ENCODE peak calls at places on chromosome 15, in four cellular contexts. One of them, this sample, is unnamed.

GRCh38 chr15:69754313-69754712 is 301.7 kb downstream of the RPLP1 start:
- DNase-seq in HepG2: no peak
- DNase-seq in H1: no peak
- DNase-seq in K562: no peak
- DNase-seq in this sample: no peak

GRCh38 chr15:101795455-101795854 is 7.9 kb upstream of the OR4F6 start:
- DNase-seq in HepG2: no peak
- DNase-seq in H1: no peak
- DNase-seq in K562: no peak
- DNase-seq in this sample: no peak

GRCh38 chr15:60535743-60536142 is 56.8 kb upstream of the ICE2 start:
- DNase-seq in HepG2: no peak
- DNase-seq in K562: no peak
- DNase-seq in H1: no peak
- DNase-seq in this sample: no peak

GRCh38 chr15:97078556-97078955 is 748.1 kb downstream of the NR2F2 start:
- DNase-seq in HepG2: no peak
- DNase-seq in H1: no peak
- DNase-seq in K562: no peak
- DNase-seq in this sample: no peak

GRCh38 chr15:62392411-62392810 is 227.3 kb upstream of the C2CD4B start:
- DNase-seq in K562: no peak
- DNase-seq in HepG2: peak
- DNase-seq in H1: no peak
- DNase-seq in this sample: no peak

GRCh38 chr15:98946301-98947255 is 61.0 kb downstream of the PGPEP1L start:
- DNase-seq in K562: no peak
- DNase-seq in HepG2: no peak
- DNase-seq in H1: no peak
- DNase-seq in this sample: no peak

GRCh38 chr15:74438696-74439316 is 5.0 kb upstream of the SEMA7A start:
- DNase-seq in K562: peak
- DNase-seq in HepG2: peak
- DNase-seq in H1: no peak
- DNase-seq in this sample: no peak

GRCh38 chr15:39530446-39531342 is 50.2 kb upstream of the THBS1 start:
- DNase-seq in HepG2: no peak
- DNase-seq in K562: no peak
- DNase-seq in H1: peak
- DNase-seq in this sample: no peak

GRCh38 chr15:43901485-43901884 is 74.7 kb downstream of the WDR76 start:
- DNase-seq in H1: no peak
- DNase-seq in HepG2: no peak
- DNase-seq in K562: no peak
- DNase-seq in this sample: no peak

GRCh38 chr15:81410318-81410753 is 36.3 kb upstream of the TMC3 start:
- DNase-seq in H1: peak
- DNase-seq in K562: no peak
- DNase-seq in HepG2: peak
- DNase-seq in this sample: no peak

GRCh38 chr15:56038015-56038414 is 44.6 kb upstream of the NEDD4 start:
- DNase-seq in K562: no peak
- DNase-seq in H1: no peak
- DNase-seq in HepG2: no peak
- DNase-seq in this sample: no peak

GRCh38 chr15:60973637-60974415 is 255.3 kb downstream of the RORA start:
- DNase-seq in K562: no peak
- DNase-seq in H1: no peak
- DNase-seq in HepG2: no peak
- DNase-seq in this sample: no peak

GRCh38 chr15:48617619-48618018 is 27.9 kb downstream of the FBN1 start:
- DNase-seq in HepG2: no peak
- DNase-seq in H1: no peak
- DNase-seq in K562: no peak
- DNase-seq in this sample: no peak

GRCh38 chr15:51281368-51281967 is 56.9 kb downstream of the CYP19A1 start:
- DNase-seq in H1: no peak
- DNase-seq in HepG2: peak
- DNase-seq in K562: peak
- DNase-seq in this sample: peak

GRCh38 chr15:51234181-51234927 is 104.0 kb downstream of the CYP19A1 start:
- DNase-seq in H1: no peak
- DNase-seq in HepG2: no peak
- DNase-seq in K562: no peak
- DNase-seq in this sample: no peak

GRCh38 chr15:68576253-68577236 is 2.2 kb upstream of the CORO2B start:
- DNase-seq in HepG2: no peak
- DNase-seq in K562: no peak
- DNase-seq in H1: no peak
- DNase-seq in this sample: no peak

GRCh38 chr15:37289109-37289765 is 188.9 kb upstream of the MEIS2 start:
- DNase-seq in HepG2: peak
- DNase-seq in K562: no peak
- DNase-seq in H1: no peak
- DNase-seq in this sample: no peak

GRCh38 chr15:59150185-59150584 is 45.2 kb downstream of the CCNB2 start:
- DNase-seq in H1: no peak
- DNase-seq in HepG2: no peak
- DNase-seq in K562: no peak
- DNase-seq in this sample: no peak

GRCh38 chr15:33915571-33916407 is 52.5 kb upstream of the CHRM5 start:
- DNase-seq in K562: peak
- DNase-seq in HepG2: peak
- DNase-seq in H1: no peak
- DNase-seq in this sample: no peak

GRCh38 chr15:78540955-78541743 is 905 bp downstream of the PSMA4 start:
- DNase-seq in K562: no peak
- DNase-seq in HepG2: no peak
- DNase-seq in H1: no peak
- DNase-seq in this sample: no peak

GRCh38 chr15:44788748-44789147 is 52.4 kb downstream of the TRIM69 start:
- DNase-seq in H1: no peak
- DNase-seq in HepG2: no peak
- DNase-seq in K562: no peak
- DNase-seq in this sample: no peak

GRCh38 chr15:39720721-39721611 is 61.7 kb downstream of the FSIP1 start:
- DNase-seq in HepG2: no peak
- DNase-seq in K562: no peak
- DNase-seq in H1: no peak
- DNase-seq in this sample: no peak

GRCh38 chr15:73857193-73857920 is 16.0 kb upstream of the TBC1D21 start:
- DNase-seq in H1: no peak
- DNase-seq in HepG2: no peak
- DNase-seq in K562: no peak
- DNase-seq in this sample: no peak

GRCh38 chr15:50907866-50908208 is 646 bp upstream of the AP4E1 start:
- DNase-seq in K562: no peak
- DNase-seq in HepG2: peak
- DNase-seq in H1: no peak
- DNase-seq in this sample: no peak

GRCh38 chr15:92616621-92617179 is 38.9 kb downstream of the FAM174B start:
- DNase-seq in K562: peak
- DNase-seq in HepG2: no peak
- DNase-seq in H1: no peak
- DNase-seq in this sample: no peak

GRCh38 chr15:92614791-92615785 is 40.5 kb downstream of the FAM174B start:
- DNase-seq in H1: no peak
- DNase-seq in HepG2: no peak
- DNase-seq in K562: no peak
- DNase-seq in this sample: no peak

GRCh38 chr15:92619380-92620101 is 36.0 kb downstream of the FAM174B start:
- DNase-seq in H1: no peak
- DNase-seq in K562: no peak
- DNase-seq in HepG2: no peak
- DNase-seq in this sample: no peak

GRCh38 chr15:92618121-92618520 is 37.5 kb downstream of the FAM174B start:
- DNase-seq in H1: no peak
- DNase-seq in K562: no peak
- DNase-seq in HepG2: no peak
- DNase-seq in this sample: no peak

DNA sequence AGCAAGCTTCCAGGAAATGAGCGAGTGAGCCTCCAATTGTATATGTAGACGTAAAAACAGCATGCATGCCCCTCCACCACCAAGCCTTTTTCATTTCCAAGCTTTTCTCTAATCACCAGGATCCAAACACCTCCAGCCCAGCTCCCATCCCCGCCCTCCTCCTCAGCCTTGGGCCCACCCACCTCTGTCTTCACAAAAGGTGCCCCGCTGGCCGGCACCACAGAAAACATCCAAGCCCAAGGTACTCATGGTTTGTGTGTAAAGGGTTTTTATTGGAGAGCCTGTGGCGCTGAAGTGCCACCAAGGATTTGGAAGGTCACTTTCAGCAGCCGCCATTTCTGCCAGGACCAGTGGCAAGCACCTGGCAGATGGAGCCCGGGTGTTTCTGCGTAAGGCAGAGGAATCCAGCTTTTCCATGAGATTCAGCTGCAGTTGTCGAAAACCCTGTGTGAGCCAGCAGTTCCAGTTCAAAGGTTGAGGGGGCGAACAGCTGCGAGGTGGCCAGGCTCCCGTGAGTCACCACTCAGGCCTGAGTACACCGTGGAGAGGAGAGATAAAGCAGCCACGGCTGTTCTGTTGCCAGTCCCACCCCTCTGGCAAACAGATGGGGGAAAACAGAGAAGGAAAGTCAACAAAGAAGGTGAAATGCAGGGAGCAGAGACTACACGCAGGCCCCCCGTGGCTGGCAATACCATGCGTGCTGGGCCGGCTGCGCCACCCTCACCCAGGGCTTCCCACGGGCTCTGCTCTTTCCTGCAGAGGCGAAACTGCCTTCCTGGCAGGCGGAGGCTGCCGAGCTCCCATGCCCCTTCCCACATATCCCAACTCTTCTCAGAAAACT is 38.2 kb downstream of the FAM174B start:
- DNase-seq in H1: no peak
- DNase-seq in K562: peak
- DNase-seq in HepG2: peak
- DNase-seq in this sample: no peak
- TF ChIP-seq POLR2A in H1: no peak
- TF ChIP-seq POLR2A in K562: no peak
- TF ChIP-seq POLR2A in HepG2: no peak
- TF ChIP-seq POLR2A in this sample: no peak

GRCh38 chr15:47614341-47614740 is 103.0 kb upstream of the SEMA6D start:
- DNase-seq in K562: no peak
- DNase-seq in HepG2: no peak
- DNase-seq in H1: no peak
- DNase-seq in this sample: no peak
- TF ChIP-seq POLR2AphosphoS5 in K562: no peak
- TF ChIP-seq POLR2AphosphoS5 in HepG2: no peak
- TF ChIP-seq POLR2AphosphoS5 in H1: no peak
- TF ChIP-seq POLR2AphosphoS5 in this sample: no peak

DNA sequence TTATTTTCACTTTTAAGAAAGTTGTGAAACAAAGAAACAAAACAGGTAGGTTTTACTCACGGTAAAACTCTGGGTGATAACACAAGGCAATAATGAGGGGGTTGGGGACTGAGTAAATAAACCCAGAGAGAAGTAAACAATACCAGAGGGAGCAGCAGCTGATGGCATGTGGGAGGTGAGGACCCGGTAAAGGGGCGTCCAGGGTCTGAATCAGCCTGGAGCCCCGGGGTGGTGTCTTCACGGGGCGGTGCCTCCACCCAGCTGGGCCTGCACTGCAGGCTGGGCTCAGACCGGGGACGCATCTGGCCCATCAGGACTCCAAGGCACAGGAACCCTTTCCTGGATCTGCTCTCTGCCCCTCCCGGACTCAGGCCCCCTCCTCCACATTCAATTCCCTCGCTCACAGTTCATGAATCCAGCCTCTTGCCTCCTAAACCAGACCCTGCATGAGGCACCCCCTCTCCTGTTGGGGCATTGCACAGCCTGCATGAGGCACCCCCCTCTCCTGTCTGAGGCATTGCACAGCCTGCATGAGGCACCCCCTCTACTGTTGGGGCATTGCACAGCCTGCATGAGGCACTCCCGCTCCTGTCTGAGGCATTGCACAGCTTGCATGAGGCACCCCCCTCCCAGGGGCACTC is 73.9 kb upstream of the MFGE8 start:
- DNase-seq in K562: peak
- DNase-seq in H1: no peak
- DNase-seq in HepG2: no peak
- DNase-seq in this sample: no peak
- TF ChIP-seq TAF1 in K562: no peak
- TF ChIP-seq TAF1 in H1: no peak
- TF ChIP-seq TAF1 in HepG2: no peak
- TF ChIP-seq TAF1 in this sample: no peak

DNA sequence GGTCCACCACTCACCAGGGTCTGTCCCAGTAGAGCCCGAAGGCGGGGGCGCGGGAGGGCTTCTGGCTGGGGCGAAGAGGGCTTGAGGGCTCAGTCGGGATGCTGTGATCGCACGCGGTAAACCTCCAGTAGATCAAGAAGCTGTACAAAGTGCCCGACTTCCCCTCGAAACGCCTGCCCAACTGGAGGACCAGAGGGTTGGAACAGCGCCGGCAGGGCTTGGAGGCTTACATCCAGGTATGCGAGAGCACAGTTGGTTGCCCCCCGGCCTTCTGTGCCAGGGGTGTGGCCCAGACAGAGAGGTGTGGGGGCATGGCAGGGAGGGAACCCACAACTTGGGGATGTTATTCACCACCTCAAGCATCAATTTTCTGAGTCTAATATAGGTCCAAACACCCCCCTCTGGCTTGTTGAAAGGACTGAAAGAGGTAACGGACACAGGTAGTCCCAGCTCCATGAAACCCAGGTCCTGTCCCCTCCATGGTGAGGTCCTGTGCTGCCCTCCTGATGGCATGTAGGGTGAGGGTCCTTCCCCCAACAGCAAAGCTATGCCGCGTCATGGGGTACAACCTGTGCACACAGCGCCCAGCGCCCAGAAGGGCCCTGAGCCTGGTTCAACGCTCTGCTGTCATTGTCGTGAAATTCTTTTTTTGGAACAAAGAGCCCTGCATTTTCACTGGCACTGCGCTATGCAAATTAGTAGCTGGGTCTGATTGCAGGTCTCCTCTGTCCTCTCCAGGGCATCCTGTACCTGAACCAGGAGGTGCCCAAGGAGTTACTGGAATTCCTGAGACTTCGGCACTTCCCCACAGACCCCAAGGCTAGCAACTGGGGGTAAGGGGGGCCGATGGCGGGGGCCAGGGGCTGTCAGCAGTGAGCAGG is 1.2 kb downstream of the SNX22 start:
- DNase-seq in HepG2: no peak
- DNase-seq in H1: no peak
- DNase-seq in K562: no peak
- DNase-seq in this sample: no peak
- TF ChIP-seq POLR2A in HepG2: no peak
- TF ChIP-seq POLR2A in H1: no peak
- TF ChIP-seq POLR2A in K562: no peak
- TF ChIP-seq POLR2A in this sample: peak

DNA sequence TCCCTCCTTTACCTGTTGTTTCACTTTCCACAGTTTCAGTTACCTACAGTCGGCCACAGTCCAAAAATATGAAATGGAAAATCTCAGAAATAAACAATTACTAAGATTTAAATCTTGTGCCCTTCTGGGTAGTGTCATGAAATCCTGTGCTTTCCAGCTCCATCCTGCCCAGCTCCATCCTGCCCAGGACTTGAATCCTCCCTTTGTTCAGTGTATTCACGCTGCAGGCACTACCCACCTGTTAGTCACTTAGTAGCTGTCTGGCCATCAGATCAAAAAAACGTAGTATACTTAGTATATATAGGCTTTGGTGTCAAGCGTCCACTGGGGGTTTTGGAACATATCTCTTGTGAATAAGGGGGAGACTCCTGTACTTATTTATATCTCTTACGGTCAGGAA is 329.0 kb upstream of the SEMA6D start:
- DNase-seq in H1: no peak
- DNase-seq in HepG2: no peak
- DNase-seq in K562: no peak
- DNase-seq in this sample: no peak
- TF ChIP-seq POLR2AphosphoS5 in H1: no peak
- TF ChIP-seq POLR2AphosphoS5 in HepG2: no peak
- TF ChIP-seq POLR2AphosphoS5 in K562: no peak
- TF ChIP-seq POLR2AphosphoS5 in this sample: no peak